ENCODE peak calls at places on chromosomes 4 and X, in six cellular contexts. L, Z, X, M, U and E are unnamed samples.

GRCh38 chrX:125404667-125405160 is 85.0 kb downstream of the TEX13C start:
- DNase-seq in L (no peak), Z (no peak), X (no peak), M (no peak), U (no peak), E (no peak)

GRCh38 chrX:95117556-95117955 is 1443.5 kb downstream of the FAM133A start:
- DNase-seq in L (no peak), Z (no peak), X (no peak), M (no peak), U (no peak), E (no peak)

GRCh38 chrX:25343060-25343459 is 327.3 kb upstream of the ARX start:
- DNase-seq in L (no peak), Z (no peak), X (no peak), M (no peak), U (no peak), E (no peak)

GRCh38 chr4:83219991-83220360 is 64.6 kb downstream of the COQ2 start:
- DNase-seq in L (no peak), Z (no peak), X (no peak), M (no peak), U (no peak), E (no peak)

GRCh38 chrX:19554786-19555185 is 39.5 kb upstream of the MAP3K15 start:
- DNase-seq in L (no peak), Z (no peak), X (no peak), M (no peak), U (peak), E (no peak)

GRCh38 chrX:110216027-110216426 is 101.9 kb downstream of the AMMECR1 start:
- DNase-seq in L (no peak), Z (no peak), X (no peak), M (no peak), U (no peak), E (no peak)

GRCh38 chr4:99887837-99888236 is 6.4 kb downstream of the LAMTOR3 start:
- DNase-seq in L (no peak), Z (no peak), X (no peak), M (no peak), U (peak), E (no peak)

GRCh38 chr4:128068927-128069326 is 7.8 kb downstream of the LARP1B start:
- DNase-seq in L (no peak), Z (no peak), X (no peak), M (no peak), U (peak), E (peak)

GRCh38 chrX:66676990-66677389 is 38.1 kb upstream of the EDA2R start:
- DNase-seq in L (no peak), Z (no peak), X (no peak), M (no peak), U (peak), E (no peak)

GRCh38 chrX:79556750-79557149 is 189.6 kb upstream of the ITM2A start:
- DNase-seq in L (no peak), Z (no peak), X (no peak), M (no peak), U (no peak), E (no peak)

GRCh38 chr4:134470544-134470943 is 269.0 kb upstream of the PABPC4L start:
- DNase-seq in L (no peak), Z (no peak), X (no peak), M (no peak), U (peak), E (peak)

GRCh38 chr4:88963817-88964216 is 93.2 kb downstream of the FAM13A start:
- DNase-seq in L (no peak), Z (no peak), X (no peak), M (no peak), U (peak), E (no peak)

GRCh38 chrX:126697091-126697490 is 122.4 kb upstream of the PRR32 start:
- DNase-seq in L (no peak), Z (no peak), X (no peak), M (no peak), U (no peak), E (no peak)

GRCh38 chrX:124791492-124792095 is 445.2 kb downstream of the SH2D1A start:
- DNase-seq in L (no peak), Z (no peak), X (no peak), M (no peak), U (no peak), E (no peak)

GRCh38 chr4:87839309-87839946 is 6.7 kb downstream of the MEPE start:
- DNase-seq in L (no peak), Z (peak), X (no peak), M (no peak), U (peak), E (peak)

GRCh38 chr4:83125738-83126141 is 11.2 kb upstream of the PLAC8 start:
- DNase-seq in L (no peak), Z (no peak), X (no peak), M (peak), U (no peak), E (no peak)

GRCh38 chr4:183413562-183414200 is 30.8 kb upstream of the CDKN2AIP start:
- DNase-seq in L (no peak), Z (no peak), X (no peak), M (no peak), U (no peak), E (no peak)

GRCh38 chr4:178244785-178245184 is 802.5 kb upstream of the AGA start:
- DNase-seq in L (no peak), Z (no peak), X (no peak), M (no peak), U (no peak), E (no peak)

GRCh38 chrX:68898661-68899060 is 69.8 kb downstream of the EFNB1 start:
- DNase-seq in L (no peak), Z (no peak), X (no peak), M (no peak), U (no peak), E (no peak)

GRCh38 chr4:2320152-2320551 is 58.2 kb upstream of the MXD4 start:
- DNase-seq in L (no peak), Z (no peak), X (no peak), M (no peak), U (no peak), E (no peak)

GRCh38 chr4:168907119-168907698 is 102.8 kb downstream of the CBR4 start:
- DNase-seq in L (no peak), Z (no peak), X (no peak), M (no peak), U (no peak), E (no peak)

GRCh38 chr4:6355052-6355451 is 85.4 kb downstream of the WFS1 start:
- DNase-seq in L (no peak), Z (no peak), X (no peak), M (no peak), U (no peak), E (no peak)

GRCh38 chr4:39706334-39706733 is 8.4 kb downstream of the UBE2K start:
- DNase-seq in L (peak), Z (no peak), X (no peak), M (no peak), U (peak), E (no peak)

GRCh38 chr4:3487861-3488260 is 24.8 kb downstream of the DOK7 start:
- DNase-seq in L (no peak), Z (no peak), X (no peak), M (no peak), U (no peak), E (no peak)